ENCODE peak calls at places on chromosomes 1 and 21, in nine cellular contexts. R, L, J, Z, V, E, K, D and N are unnamed samples.

GRCh38 chr1:221159608-221160007 is 280.4 kb downstream of the HLX start:
- DNase-seq in R (no peak), L (no peak), J (no peak), Z (no peak), V (no peak), E (no peak), K (no peak), D (no peak), N (no peak)

GRCh38 chr1:2112280-2112701 is 62.1 kb downstream of the PRKCZ start:
- DNase-seq in R (no peak), L (no peak), J (no peak), Z (no peak), V (no peak), E (no peak), K (no peak), D (peak; percentile 9), N (no peak)

GRCh38 chr1:6353948-6354658 is 39.5 kb downstream of the ACOT7 start:
- DNase-seq in R (no peak), L (peak; percentile 81), J (no peak), Z (no peak), V (no peak), E (no peak), K (peak; percentile 82), D (peak; percentile 71), N (no peak)

GRCh38 chr1:153245466-153245865 is 14.0 kb upstream of the LORICRIN start:
- DNase-seq in R (no peak), L (no peak), J (no peak), Z (no peak), V (no peak), E (no peak), K (no peak), D (no peak), N (no peak)

GRCh38 chr1:153288634-153289275 is 24.0 kb downstream of the PGLYRP3 start:
- DNase-seq in R (peak; percentile 91), L (no peak), J (no peak), Z (no peak), V (no peak), E (no peak), K (no peak), D (no peak), N (no peak)

GRCh38 chr1:166165661-166166399 is 971 bp downstream of the FAM78B start:
- DNase-seq in R (peak; percentile 72), L (peak; percentile 60), J (no peak), Z (peak; percentile 50), V (peak; percentile 20), E (no peak), K (no peak), D (no peak), N (peak; percentile 76)

GRCh38 chr21:31660134-31660565 is 657 bp downstream of the SOD1 start:
- DNase-seq in R (peak; percentile 75), L (no peak), J (no peak), Z (no peak), V (peak; percentile 34), E (no peak), K (no peak), D (no peak), N (no peak)

GRCh38 chr1:26351591-26352337 is 2.2 kb downstream of the CRYBG2 start:
- DNase-seq in R (no peak), L (peak; percentile 65), J (no peak), Z (peak; percentile 71), V (no peak), E (no peak), K (peak; percentile 95), D (no peak), N (no peak)

GRCh38 chr1:30280572-30280971 is 442.8 kb downstream of the MATN1 start:
- DNase-seq in R (no peak), L (no peak), J (no peak), Z (no peak), V (no peak), E (no peak), K (no peak), D (no peak), N (no peak)

GRCh38 chr1:198122693-198123092 is 34.1 kb upstream of the NEK7 start:
- DNase-seq in R (no peak), L (no peak), J (no peak), Z (peak; percentile 72), V (no peak), E (no peak), K (no peak), D (no peak), N (no peak)

GRCh38 chr1:198124665-198125064 is 32.1 kb upstream of the NEK7 start:
- DNase-seq in R (no peak), L (no peak), J (no peak), Z (no peak), V (no peak), E (no peak), K (no peak), D (no peak), N (no peak)

GRCh38 chr1:198121058-198121829 is 35.6 kb upstream of the NEK7 start:
- DNase-seq in R (no peak), L (no peak), J (no peak), Z (peak; percentile 96), V (no peak), E (no peak), K (no peak), D (no peak), N (no peak)

GRCh38 chr1:198125995-198126758 is 30.6 kb upstream of the NEK7 start:
- DNase-seq in R (no peak), L (no peak), J (no peak), Z (peak; percentile 83), V (no peak), E (no peak), K (no peak), D (no peak), N (no peak)

GRCh38 chr1:198123146-198123545 is 33.7 kb upstream of the NEK7 start:
- DNase-seq in R (no peak), L (no peak), J (no peak), Z (peak; percentile 94), V (no peak), E (no peak), K (no peak), D (no peak), N (no peak)
- H3K4me1 ChIP-seq in R (no peaks in the 10 kb centered on the region), L (no peaks in the 10 kb centered on the region), J (no peaks in the 10 kb centered on the region), Z (peaks cover 31% of the 10 kb centered on the region), V (no peaks in the 10 kb centered on the region), E (no peaks in the 10 kb centered on the region), K (peaks cover 6% of the 10 kb centered on the region), D (peaks cover 4% of the 10 kb centered on the region), N (no peaks in the 10 kb centered on the region)

GRCh38 chr1:201536542-201536941 is 2.4 kb upstream of the NAV1 start:
- DNase-seq in R (no peak), L (no peak), J (no peak), Z (peak; percentile 93), V (peak; percentile 85), E (no peak), K (no peak), D (peak; percentile 69), N (no peak)
- H3K4me1 ChIP-seq in R (no peaks in the 10 kb centered on the region), L (peaks cover 29% of the 10 kb centered on the region), J (peaks cover 16% of the 10 kb centered on the region), Z (peaks cover 39% of the 10 kb centered on the region), V (no peaks in the 10 kb centered on the region), E (peaks cover 18% of the 10 kb centered on the region), K (peaks cover 10% of the 10 kb centered on the region), D (peaks cover 23% of the 10 kb centered on the region), N (peaks cover 74% of the 10 kb centered on the region)

GRCh38 chr1:234983554-234983911 is 145.1 kb downstream of the TOMM20 start:
- DNase-seq in R (peak; percentile 26), L (no peak), J (no peak), Z (no peak), V (no peak), E (no peak), K (no peak), D (no peak), N (no peak)
- H3K4me1 ChIP-seq in R (peaks cover 10% of the 10 kb centered on the region), L (peaks cover 59% of the 10 kb centered on the region), J (peaks cover 33% of the 10 kb centered on the region), Z (peaks cover 53% of the 10 kb centered on the region), V (peaks cover 9% of the 10 kb centered on the region), E (peaks cover 43% of the 10 kb centered on the region), K (peaks cover 70% of the 10 kb centered on the region), D (peaks cover 55% of the 10 kb centered on the region), N (peaks cover 91% of the 10 kb centered on the region)

GRCh38 chr1:93995837-93996526 is 86.8 kb upstream of the GCLM start:
- DNase-seq in R (no peak), L (no peak), J (no peak), Z (peak; percentile 58), V (no peak), E (no peak), K (no peak), D (no peak), N (no peak)

GRCh38 chr1:93991269-93991668 is 82.0 kb upstream of the GCLM start:
- DNase-seq in R (no peak), L (no peak), J (no peak), Z (no peak), V (no peak), E (no peak), K (no peak), D (no peak), N (no peak)

GRCh38 chr1:93992190-93992589 is 83.0 kb upstream of the GCLM start:
- DNase-seq in R (no peak), L (no peak), J (no peak), Z (no peak), V (no peak), E (no peak), K (no peak), D (no peak), N (no peak)

GRCh38 chr1:93992954-93993353 is 83.7 kb upstream of the GCLM start:
- DNase-seq in R (no peak), L (no peak), J (no peak), Z (no peak), V (no peak), E (no peak), K (no peak), D (no peak), N (no peak)

GRCh38 chr1:93993731-93994130 is 84.5 kb upstream of the GCLM start:
- DNase-seq in R (no peak), L (no peak), J (no peak), Z (peak; percentile 97), V (no peak), E (no peak), K (no peak), D (no peak), N (no peak)
- H3K4me1 ChIP-seq in R (no peaks in the 10 kb centered on the region), L (no peaks in the 10 kb centered on the region), J (no peaks in the 10 kb centered on the region), Z (no peaks in the 10 kb centered on the region), V (no peaks in the 10 kb centered on the region), E (no peaks in the 10 kb centered on the region), K (no peaks in the 10 kb centered on the region), D (no peaks in the 10 kb centered on the region), N (no peaks in the 10 kb centered on the region)

DNA sequence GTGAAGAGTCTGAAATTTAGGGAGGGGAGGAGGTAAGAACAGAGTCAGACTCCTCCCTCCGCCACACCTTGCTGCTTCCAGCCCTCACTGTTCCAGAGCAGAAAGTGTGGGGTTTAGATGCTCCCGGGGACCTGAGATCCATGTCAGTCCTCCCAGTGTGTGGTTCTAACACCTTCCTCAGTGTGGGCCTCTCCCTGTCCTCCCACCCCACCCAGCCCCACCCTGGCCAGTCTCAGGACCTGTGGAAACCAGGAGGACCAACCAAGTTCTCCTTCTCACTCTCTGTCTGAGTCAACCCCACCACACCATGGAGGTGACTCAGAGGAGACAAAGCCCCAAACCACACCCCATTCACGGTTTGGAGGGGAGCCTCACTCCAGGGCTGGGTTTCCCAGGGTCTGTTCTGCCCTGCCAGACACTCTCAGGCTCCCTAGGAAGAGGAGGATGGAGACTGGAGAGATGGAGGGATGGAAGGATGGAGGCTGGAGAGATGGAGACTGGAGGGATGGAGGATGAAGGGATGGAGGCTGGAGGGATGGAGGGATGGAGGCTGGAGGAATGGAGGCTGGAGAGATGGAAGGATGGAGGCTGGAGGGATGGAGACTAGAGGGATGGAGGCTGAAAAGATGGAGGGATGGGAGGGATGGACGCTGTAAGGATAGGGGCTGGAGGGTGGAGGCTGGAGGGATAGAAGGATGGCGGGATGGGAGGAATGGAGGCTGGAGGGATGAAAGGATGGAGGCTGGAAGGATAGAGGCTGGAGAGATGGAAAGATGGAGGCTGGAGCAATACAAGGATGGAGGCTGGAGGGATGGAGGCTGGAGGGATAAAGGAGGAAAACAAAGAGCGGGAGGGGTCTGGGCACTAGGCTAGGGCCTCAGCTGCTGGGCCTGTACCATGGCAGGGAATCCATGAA is 100.9 kb upstream of the RUNX3 start:
- DNase-seq in R (no peak), L (no peak), J (peak; percentile 62), Z (peak; percentile 54), V (no peak), E (peak; percentile 73), K (no peak), D (no peak), N (no peak)
- H3K4me1 ChIP-seq in R (no peaks in the 10 kb centered on the region), L (peaks cover 28% of the 10 kb centered on the region), J (peaks cover 91% of the 10 kb centered on the region), Z (no peaks in the 10 kb centered on the region), V (no peaks in the 10 kb centered on the region), E (peaks cover 71% of the 10 kb centered on the region), K (no peaks in the 10 kb centered on the region), D (no peaks in the 10 kb centered on the region), N (peaks cover 92% of the 10 kb centered on the region)